ENCODE peak calls at places on chromosomes 1 and 21, in ten cellular contexts. P is esophagus squamous epithelium; L is right lobe of liver; G is fibroblast of the aortic adventitia; W is CD8-positive, alpha-beta T cell; D is fibroblast of lung; O is HL-60; Z is dorsolateral prefrontal cortex; X is mucosa of descending colon; S is PC-3. Y is an unnamed sample.

GRCh38 chr1:224929335-224930237 is at the start of gene DNAH14:
- DNase-seq in P (no peak), L (peak; percentile 94), G (peak; percentile 72), W (no peak), D (peak; percentile 83), O (peak; percentile 69), Z (no peak), X (peak; percentile 87), S (peak; percentile 94), Y (peak; percentile 73)

GRCh38 chr21:18369115-18369514 is 34.5 kb downstream of the TMPRSS15 start:
- DNase-seq in P (no peak), L (no peak), G (peak; percentile 4), W (no peak), D (peak; percentile 5), O (no peak), Z (no peak), X (no peak), S (peak; percentile 59), Y (no peak)

GRCh38 chr1:207240325-207241095 is 81.0 kb upstream of the CD55 start:
- DNase-seq in P (no peak), L (no peak), G (peak; percentile 25), W (no peak), D (no peak), O (no peak), Z (no peak), X (no peak), S (peak; percentile 80), Y (peak; percentile 53)

GRCh38 chr1:223711173-223711572 is 1.2 kb upstream of the CAPN2 start:
- DNase-seq in P (no peak), L (no peak), G (peak; percentile 63), W (no peak), D (peak; percentile 62), O (no peak), Z (no peak), X (no peak), S (peak; percentile 95), Y (peak; percentile 60)

GRCh38 chr21:36424592-36424991 is 39.4 kb downstream of the CHAF1B start:
- DNase-seq in P (no peak), L (no peak), G (no peak), W (no peak), D (no peak), O (no peak), Z (no peak), X (no peak), S (no peak), Y (no peak)

GRCh38 chr1:61149010-61149860 is 66.9 kb downstream of the NFIA start:
- DNase-seq in P (no peak), L (no peak), G (no peak), W (no peak), D (no peak), O (no peak), Z (no peak), X (no peak), S (peak; percentile 86), Y (no peak)

GRCh38 chr1:168893359-168893791 is 164.4 kb upstream of the DPT start:
- DNase-seq in P (no peak), L (no peak), G (peak; percentile 66), W (no peak), D (peak; percentile 31), O (no peak), Z (no peak), X (no peak), S (no peak), Y (no peak)

GRCh38 chr1:224700915-224701531 is 84.9 kb downstream of the CNIH3 start:
- DNase-seq in P (no peak), L (no peak), G (peak; percentile 44), W (no peak), D (peak; percentile 49), O (peak; percentile 24), Z (no peak), X (no peak), S (peak; percentile 49), Y (peak; percentile 21)

GRCh38 chr1:191240925-191241324 is 763.3 kb upstream of the BRINP3 start:
- DNase-seq in P (no peak), L (no peak), G (no peak), W (no peak), D (peak; percentile 68), O (no peak), Z (no peak), X (no peak), S (peak; percentile 57), Y (peak; percentile 9)

GRCh38 chr1:227299688-227300087 is 18.6 kb downstream of the CDC42BPA start:
- DNase-seq in P (no peak), L (no peak), G (peak; percentile 20), W (no peak), D (peak; percentile 41), O (no peak), Z (no peak), X (no peak), S (peak; percentile 87), Y (peak; percentile 11)

GRCh38 chr1:240602189-240602588 is 9.8 kb downstream of the GREM2 start:
- DNase-seq in P (no peak), L (no peak), G (peak; percentile 77), W (no peak), D (peak; percentile 43), O (no peak), Z (no peak), X (no peak), S (peak; percentile 33), Y (no peak)
- TF ChIP-seq CTCF in P (no peak), L (peak; percentile 31), G (peak; percentile 24), W (no peak), D (no peak), O (no peak), Z (no peak), X (no peak), S (peak; percentile 57), Y (peak; percentile 41)

DNA sequence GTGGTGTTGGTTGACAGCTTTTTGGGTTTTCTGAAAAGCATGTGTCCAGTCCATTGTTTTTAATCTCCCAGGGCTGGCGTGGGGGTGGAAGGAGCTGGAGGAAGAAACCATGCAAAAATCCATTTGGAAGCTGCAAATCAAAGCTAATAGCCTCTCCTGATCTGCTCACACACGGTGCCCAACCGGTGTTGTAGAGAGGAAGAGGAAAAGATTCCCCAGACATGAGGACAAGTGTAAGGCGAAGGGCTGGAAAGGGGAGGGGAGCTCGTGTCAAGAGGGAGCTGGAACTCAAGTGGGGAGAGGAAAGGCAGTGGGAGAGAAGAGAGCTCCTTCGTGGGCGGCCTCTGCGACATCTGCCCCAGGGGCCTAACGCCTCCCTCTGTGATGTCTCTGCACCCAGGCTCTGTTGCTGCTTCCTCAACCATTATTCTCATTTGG is 112.3 kb upstream of the IRF2BP2 start:
- DNase-seq in P (no peak), L (no peak), G (no peak), W (no peak), D (no peak), O (no peak), Z (no peak), X (no peak), S (no peak), Y (no peak)
- H3K4me3 ChIP-seq in P (no peak overlapping the region), L (no peak overlapping the region), G (peak overlapping the region; percentile 54), W (no peak overlapping the region), D (no peak overlapping the region), O (no peak overlapping the region), Z (no peak overlapping the region), X (no peak overlapping the region), S (no peak overlapping the region), Y (peak overlapping the region; percentile 0)

GRCh38 chr1:53188099-53188498 is 8.5 kb upstream of the CPT2 start:
- DNase-seq in P (no peak), L (no peak), G (no peak), W (no peak), D (no peak), O (no peak), Z (no peak), X (no peak), S (peak; percentile 58), Y (no peak)

GRCh38 chr1:53189061-53189460 is 7.6 kb upstream of the CPT2 start:
- DNase-seq in P (no peak), L (no peak), G (no peak), W (no peak), D (no peak), O (no peak), Z (no peak), X (no peak), S (no peak), Y (no peak)

GRCh38 chr1:53186533-53186932 is 10.1 kb upstream of the CPT2 start:
- DNase-seq in P (no peak), L (no peak), G (no peak), W (no peak), D (no peak), O (no peak), Z (no peak), X (no peak), S (peak; percentile 34), Y (no peak)

GRCh38 chr1:53187371-53187770 is 9.3 kb upstream of the CPT2 start:
- DNase-seq in P (no peak), L (no peak), G (peak; percentile 52), W (no peak), D (no peak), O (no peak), Z (no peak), X (no peak), S (peak; percentile 20), Y (no peak)

DNA sequence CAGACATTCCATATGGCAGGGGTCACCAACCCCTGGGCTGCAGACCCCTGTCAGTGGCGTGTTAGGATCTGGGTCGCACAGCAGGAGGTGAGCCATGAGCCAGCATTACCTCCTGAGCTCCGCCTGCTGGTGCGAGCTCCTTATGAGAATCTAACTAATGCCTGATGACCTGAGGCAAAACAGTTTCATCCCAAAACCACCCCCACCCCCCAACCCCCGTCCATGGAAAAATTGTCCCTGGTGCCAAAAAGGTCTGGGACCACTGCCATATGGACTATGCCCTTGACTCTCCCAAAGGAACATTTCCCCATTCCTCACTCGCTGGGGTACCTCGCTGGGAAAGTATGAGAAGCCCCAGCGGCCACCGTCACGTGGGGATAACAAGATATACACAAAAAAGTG is 6.4 kb upstream of the CPT2 start:
- DNase-seq in P (no peak), L (peak; percentile 75), G (no peak), W (no peak), D (no peak), O (no peak), Z (no peak), X (no peak), S (no peak), Y (no peak)
- TF ChIP-seq CTCF in P (no peak), L (peak; percentile 51), G (no peak), W (no peak), D (no peak), O (no peak), Z (no peak), X (no peak), S (no peak), Y (no peak)

GRCh38 chr21:42404534-42404933 is 832 bp downstream of the UBASH3A start:
- DNase-seq in P (no peak), L (no peak), G (no peak), W (peak; percentile 34), D (no peak), O (no peak), Z (no peak), X (no peak), S (no peak), Y (no peak)
- H3K4me3 ChIP-seq in P (peak overlapping the region; percentile 18), L (no peak overlapping the region), G (no peak overlapping the region), W (peak overlapping the region; percentile 93), D (no peak overlapping the region), O (no peak overlapping the region), Z (no peak overlapping the region), X (no peak overlapping the region), S (no peak overlapping the region), Y (no peak overlapping the region)

GRCh38 chr1:119141020-119141424 is 569 bp upstream of the WARS2 start:
- DNase-seq in P (no peak), L (no peak), G (peak; percentile 35), W (peak; percentile 24), D (peak; percentile 34), O (peak; percentile 65), Z (no peak), X (peak; percentile 60), S (peak; percentile 43), Y (peak; percentile 42)
- TF ChIP-seq CTCF in P (no peak), L (no peak), G (peak; percentile 39), W (no peak), D (peak; percentile 20), O (no peak), Z (no peak), X (no peak), S (peak; percentile 61), Y (peak; percentile 44)

Y was measured in AG10803.